ENCODE peak calls at places on chromosomes 5 and 9, in seven cellular contexts. E is fibroblast of lung, D is NCI-H226, Y is SJSA1, A is HT1080, G is Caki2, W is ELR. H is an unnamed sample.

GRCh38 chr5:106634375-106634774 is 1036.4 kb downstream of the EFNA5 start:
- DNase-seq in Y (no peak), W (peak; percentile 3), D (no peak), E (peak; percentile 2), G (no peak), A (no peak), H (no peak)

GRCh38 chr9:7173139-7173538 is 415.4 kb downstream of the KDM4C start:
- DNase-seq in A (no peak), Y (no peak), W (no peak), E (no peak), G (no peak), D (no peak), H (no peak)

GRCh38 chr9:82354260-82354659 is 365.7 kb downstream of the SPATA31D1 start:
- DNase-seq in D (peak; percentile 84), E (peak; percentile 97), A (peak; percentile 94), G (peak; percentile 55), W (peak; percentile 82), Y (peak; percentile 69), H (peak; percentile 94)

GRCh38 chr5:68891718-68892117 is 202.1 kb upstream of the SLC30A5 start:
- DNase-seq in W (no peak), A (no peak), G (no peak), D (no peak), E (no peak), Y (no peak), H (no peak)

GRCh38 chr9:20740929-20741582 is 57.0 kb downstream of the FOCAD start:
- DNase-seq in E (no peak), D (no peak), Y (no peak), W (no peak), G (no peak), A (no peak), H (no peak)

GRCh38 chr5:170631471-170632195 is 127.8 kb downstream of the KCNIP1 start:
- DNase-seq in E (peak; percentile 35), D (no peak), A (no peak), G (peak; percentile 57), Y (peak; percentile 69), W (peak; percentile 20), H (peak; percentile 39)

GRCh38 chr5:172245823-172246222 is 37.7 kb downstream of the UBTD2 start:
- DNase-seq in E (peak; percentile 11), Y (no peak), D (no peak), A (no peak), W (no peak), G (no peak), H (no peak)

GRCh38 chr9:109013678-109014145 is 413 bp upstream of the CTNNAL1 start:
- DNase-seq in D (peak; percentile 60), G (peak; percentile 69), Y (no peak), E (peak; percentile 71), W (no peak), A (peak; percentile 59), H (peak; percentile 84)

GRCh38 chr5:171816666-171817065 is 31.0 kb downstream of the SMIM23 start:
- DNase-seq in A (no peak), Y (no peak), E (no peak), W (no peak), G (no peak), D (no peak), H (no peak)

GRCh38 chr9:129617167-129617566 is 3.7 kb downstream of the C9orf50 start:
- DNase-seq in W (peak; percentile 83), Y (no peak), D (peak; percentile 53), E (peak; percentile 82), G (peak; percentile 21), A (peak; percentile 56), H (peak; percentile 56)

GRCh38 chr9:13988944-13989343 is 325.0 kb downstream of the NFIB start:
- DNase-seq in D (no peak), A (no peak), W (no peak), Y (no peak), E (no peak), G (no peak), H (no peak)

GRCh38 chr9:89891221-89892052 is 286.6 kb downstream of the GADD45G start:
- DNase-seq in E (no peak), W (no peak), A (no peak), D (no peak), Y (no peak), G (no peak), H (no peak)

H was measured in RCC 7860.